ENCODE peak calls at places on chromosomes 2 and 18, in four cellular contexts. L, O, I and X are unnamed samples.
A peak's percentile ranks its signal among the peaks of the same experiment; 100 is the strongest.

GRCh38 chr2:132438650-132439030 is 22.0 kb downstream of the GPR39 start:
- DNase-seq in I (no peak), O (no peak), L (no peak), X (no peak)

GRCh38 chr2:235416816-235417499 is 76.9 kb upstream of the AGAP1 start:
- DNase-seq in O (no peak), I (no peak), L (no peak), X (no peak)

GRCh38 chr2:221484761-221485499 is 87.2 kb downstream of the EPHA4 start:
- DNase-seq in O (no peak), I (no peak), L (no peak), X (no peak)

GRCh38 chr2:206971805-206972204 is 32.5 kb downstream of the CPO start:
- DNase-seq in O (no peak), I (no peak), L (no peak), X (peak; percentile 76)

GRCh38 chr18:12460874-12461273 is 53.1 kb downstream of the PRELID3A start:
- DNase-seq in O (peak; percentile 42), L (no peak), I (no peak), X (no peak)

GRCh38 chr2:212027681-212028628 is 510.6 kb downstream of the ERBB4 start:
- DNase-seq in L (no peak), I (no peak), O (no peak), X (no peak)

GRCh38 chr2:236581546-236581945 is 11.9 kb downstream of the ACKR3 start:
- DNase-seq in O (no peak), I (no peak), L (no peak), X (no peak)

GRCh38 chr2:152549428-152549827 is 167.8 kb downstream of the PRPF40A start:
- DNase-seq in O (no peak), I (no peak), L (no peak), X (no peak)

GRCh38 chr2:60819936-60820335 is 61.4 kb upstream of the REL start:
- DNase-seq in L (no peak), O (no peak), I (no peak), X (no peak)

GRCh38 chr2:212711851-212712250 is 173.2 kb upstream of the ERBB4 start:
- DNase-seq in O (no peak), L (no peak), I (no peak), X (no peak)

GRCh38 chr2:27322301-27322765 is 564 bp downstream of the MPV17 start:
- DNase-seq in L (no peak), O (no peak), I (no peak), X (peak; percentile 52)

GRCh38 chr2:167140767-167141166 is 252.5 kb downstream of the XIRP2 start:
- DNase-seq in O (peak; percentile 61), L (peak; percentile 2), I (no peak), X (no peak)

GRCh38 chr2:240735476-240735875 is 43.8 kb downstream of the AQP12A start:
- DNase-seq in L (no peak), O (no peak), I (no peak), X (no peak)

GRCh38 chr18:74982946-74983635 is 225.8 kb downstream of the PTGR3 start:
- DNase-seq in L (no peak), O (no peak), I (no peak), X (no peak)

GRCh38 chr2:114065731-114066130 is 175.8 kb downstream of the ACTR3 start:
- DNase-seq in L (no peak), O (no peak), I (no peak), X (no peak)

GRCh38 chr18:79422022-79422782 is 26.5 kb downstream of the NFATC1 start:
- DNase-seq in I (no peak), L (no peak), O (no peak), X (no peak)

GRCh38 chr2:88837511-88838160 is 146.2 kb downstream of the RPIA start:
- DNase-seq in I (no peak), O (no peak), L (no peak), X (no peak)

GRCh38 chr2:88834376-88834775 is 142.9 kb downstream of the RPIA start:
- DNase-seq in O (no peak), L (no peak), I (no peak), X (no peak)

GRCh38 chr2:88834866-88835265 is 143.4 kb downstream of the RPIA start:
- DNase-seq in L (no peak), I (no peak), O (no peak), X (no peak)

GRCh38 chr2:88836351-88836750 is 144.9 kb downstream of the RPIA start:
- DNase-seq in L (no peak), I (no peak), O (no peak), X (no peak)

GRCh38 chr2:88835726-88836125 is 144.3 kb downstream of the RPIA start:
- DNase-seq in I (no peak), O (no peak), L (no peak), X (no peak)
- H3K27me3 ChIP-seq in I (peaks cover 4% of the 10 kb centered on the region), O (no peaks in the 10 kb centered on the region), L (no peaks in the 10 kb centered on the region), X (no peaks in the 10 kb centered on the region)

DNA sequence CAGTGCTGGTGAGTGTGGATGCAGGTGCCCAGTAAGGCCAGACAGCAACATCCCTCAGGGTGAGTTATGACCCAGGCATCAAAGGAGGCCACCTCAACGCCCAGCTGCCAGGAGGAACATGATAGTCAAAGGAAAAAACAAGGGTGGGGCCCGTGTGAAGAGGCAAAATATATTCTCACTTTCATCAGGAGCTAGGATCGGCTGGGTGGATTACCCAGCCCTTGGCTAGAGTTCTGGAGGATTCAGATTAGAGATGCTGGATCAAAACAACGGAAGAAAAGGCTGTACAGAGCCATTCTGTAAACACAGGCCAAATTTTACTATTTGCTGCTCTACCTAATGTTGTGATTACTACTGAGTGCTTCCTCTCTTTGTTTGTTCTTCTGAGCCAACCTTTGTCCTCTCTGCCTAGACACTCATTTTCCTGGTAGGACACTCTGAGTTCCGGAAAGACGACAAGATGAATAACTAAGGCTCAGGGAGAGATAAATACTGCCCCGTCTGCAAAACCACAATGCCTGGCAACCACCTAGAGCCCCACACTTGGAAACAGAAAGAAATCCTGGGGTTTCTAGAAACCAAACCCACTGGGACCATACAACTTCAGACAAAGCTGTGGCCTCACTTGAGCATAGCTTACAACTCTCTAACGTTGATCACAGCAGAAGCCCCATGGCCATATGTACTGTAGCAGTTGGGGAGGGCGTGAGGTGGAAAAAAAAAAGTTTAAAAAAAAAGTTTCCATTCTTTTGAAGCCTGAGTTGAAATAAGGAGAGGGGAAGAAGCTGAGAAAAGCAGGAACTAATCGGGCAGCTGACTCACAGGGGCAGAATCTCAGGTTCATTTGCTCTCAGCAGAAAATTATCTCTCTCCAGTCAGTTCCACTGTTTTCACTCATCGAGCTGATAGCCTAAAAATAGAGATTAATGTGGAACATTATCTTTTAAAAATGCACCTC is 17.8 kb upstream of the PMAIP1 start:
- DNase-seq in O (no peak), L (no peak), I (no peak), X (no peak)
- H3K4me3 ChIP-seq in O (no peak overlapping the region), L (no peak overlapping the region), I (no peak overlapping the region), X (no peak overlapping the region)

GRCh38 chr2:99832921-99833320 is 309.5 kb downstream of the AFF3 start:
- DNase-seq in L (no peak), I (no peak), O (no peak), X (no peak)

GRCh38 chr2:99827296-99827999 is 314.9 kb downstream of the AFF3 start:
- DNase-seq in O (no peak), I (no peak), L (no peak), X (no peak)

GRCh38 chr2:99834426-99834825 is 308.0 kb downstream of the AFF3 start:
- DNase-seq in I (no peak), L (no peak), O (no peak), X (no peak)

GRCh38 chr2:99833802-99834201 is 308.6 kb downstream of the AFF3 start:
- DNase-seq in O (no peak), I (no peak), L (no peak), X (no peak)

GRCh38 chr2:99831772-99832171 is 310.6 kb downstream of the AFF3 start:
- DNase-seq in L (no peak), I (no peak), O (no peak), X (no peak)
- H3K27ac ChIP-seq in L (no peak overlapping the region), I (no peak overlapping the region), O (no peak overlapping the region), X (no peak overlapping the region)

GRCh38 chr2:176098366-176099158 is 1.0 kb upstream of the HOXD12 start:
- DNase-seq in O (no peak), I (no peak), L (no peak), X (no peak)

GRCh38 chr2:176096986-176097819 is 2.4 kb upstream of the HOXD12 start:
- DNase-seq in I (no peak), O (peak; percentile 44), L (peak; percentile 86), X (peak; percentile 89)

GRCh38 chr2:176099159-176099736 is 347 bp upstream of the HOXD12 start:
- DNase-seq in I (no peak), O (no peak), L (no peak), X (peak; percentile 24)

GRCh38 chr2:176096243-176096985 is 3.2 kb upstream of the HOXD12 start:
- DNase-seq in I (no peak), L (no peak), O (no peak), X (no peak)

GRCh38 chr2:176097820-176098365 is 1.7 kb upstream of the HOXD12 start:
- DNase-seq in I (no peak), L (no peak), O (no peak), X (no peak)
- H3K27me3 ChIP-seq in I (peaks cover 100% of the 10 kb centered on the region), L (peaks cover 88% of the 10 kb centered on the region), O (peaks cover 100% of the 10 kb centered on the region), X (no peaks in the 10 kb centered on the region)